ENCODE peak calls at places on chromosomes 16 and 17, in four cellular contexts. One of them, this sample, is unnamed.

GRCh38 chr16:66262253-66263167 is 104.0 kb upstream of the CDH5 start:
- DNase-seq in hypothalamus: no peak
- DNase-seq in EL: peak; percentile 23
- DNase-seq in HAP-1: no peak
- DNase-seq in this sample: peak; percentile 46

GRCh38 chr16:67545665-67546024 is 16.7 kb upstream of the CTCF start:
- DNase-seq in hypothalamus: no peak
- DNase-seq in EL: no peak
- DNase-seq in HAP-1: no peak
- DNase-seq in this sample: no peak

GRCh38 chr16:546909-547770 is 13.1 kb upstream of the PRR35 start:
- DNase-seq in hypothalamus: no peak
- DNase-seq in EL: no peak
- DNase-seq in HAP-1: peak; percentile 40
- DNase-seq in this sample: peak; percentile 77

GRCh38 chr16:10971560-10971961 is 27.2 kb downstream of the CLEC16A start:
- DNase-seq in hypothalamus: no peak
- DNase-seq in EL: peak; percentile 95
- DNase-seq in HAP-1: peak; percentile 84
- DNase-seq in this sample: peak; percentile 77

GRCh38 chr17:11899494-11899893 is 97.8 kb downstream of the ZNF18 start:
- DNase-seq in hypothalamus: no peak
- DNase-seq in EL: no peak
- DNase-seq in HAP-1: no peak
- DNase-seq in this sample: no peak

GRCh38 chr16:25256821-25257503 is 683 bp downstream of the ZKSCAN2 start:
- DNase-seq in hypothalamus: no peak
- DNase-seq in EL: peak; percentile 31
- DNase-seq in HAP-1: peak; percentile 51
- DNase-seq in this sample: no peak

GRCh38 chr17:41987642-41988041 is 21.0 kb downstream of the CNP start:
- DNase-seq in hypothalamus: no peak
- DNase-seq in EL: no peak
- DNase-seq in HAP-1: no peak
- DNase-seq in this sample: no peak

GRCh38 chr17:1769826-1770477 is 8.1 kb downstream of the SERPINF1 start:
- DNase-seq in hypothalamus: no peak
- DNase-seq in EL: no peak
- DNase-seq in HAP-1: no peak
- DNase-seq in this sample: peak; percentile 46

GRCh38 chr16:81432899-81433560 is 11.6 kb upstream of the CMIP start:
- DNase-seq in hypothalamus: no peak
- DNase-seq in EL: no peak
- DNase-seq in HAP-1: no peak
- DNase-seq in this sample: no peak

GRCh38 chr16:56775162-56775561 is 45.2 kb downstream of the NUP93 start:
- DNase-seq in hypothalamus: no peak
- DNase-seq in EL: no peak
- DNase-seq in HAP-1: no peak
- DNase-seq in this sample: no peak

GRCh38 chr16:65024649-65025243 is 97.1 kb downstream of the CDH11 start:
- DNase-seq in hypothalamus: no peak
- DNase-seq in EL: peak; percentile 58
- DNase-seq in HAP-1: no peak
- DNase-seq in this sample: peak; percentile 8

GRCh38 chr17:59487161-59487873 is 78.1 kb upstream of the DHX40 start:
- DNase-seq in hypothalamus: no peak
- DNase-seq in EL: peak; percentile 49
- DNase-seq in HAP-1: no peak
- DNase-seq in this sample: no peak

GRCh38 chr17:35684046-35684802 is 47.2 kb upstream of the RASL10B start:
- DNase-seq in hypothalamus: no peak
- DNase-seq in EL: peak; percentile 18
- DNase-seq in HAP-1: no peak
- DNase-seq in this sample: peak; percentile 19